ENCODE peak calls at places on chromosomes 5 and 9, in eight cellular contexts. Z is midbrain; K is right cardiac atrium; M is stimulated activated CD4-positive, alpha-beta T cell treated with anti-CD3 and anti-CD28 coated beads, Interleukin-12 subunit alpha, Interleukin-12 subunit beta, amount 100 ng/mL, for 4 hours; S is stimulated activated naive CD8-positive, alpha-beta T cell treated with anti-CD3 and anti-CD28 coated beads, Interleukin-15, Interleukin-2, amounts not matched to agents 100 U/mL and 50 U/mL, for 24 hours; I is fibroblast of villous mesenchyme; W is D341Med; Y is M059J. T is an unnamed sample.

GRCh38 chr9:134330590-134330989 is 4.3 kb downstream of the RXRA start:
- DNase-seq in Z (no peak), K (peak), M (no peak), S (no peak), I (no peak), W (no peak), Y (no peak), T (no peak)

GRCh38 chr5:76690027-76690679 is 25.8 kb upstream of the F2R start:
- DNase-seq in Z (no peak), K (no peak), M (no peak), S (no peak), I (no peak), W (no peak), Y (peak), T (no peak)

GRCh38 chr5:115329475-115329874 is 33.0 kb upstream of the CCDC112 start:
- DNase-seq in Z (no peak), K (no peak), M (no peak), S (no peak), I (no peak), W (no peak), Y (no peak), T (no peak)

GRCh38 chr9:121071356-121071755 is 3.4 kb upstream of the CNTRL start:
- DNase-seq in Z (no peak), K (no peak), M (no peak), S (no peak), I (no peak), W (no peak), Y (no peak), T (no peak)

GRCh38 chr9:133935328-133936040 is 56.6 kb downstream of the VAV2 start:
- DNase-seq in Z (no peak), K (peak), M (no peak), S (no peak), I (peak), W (no peak), Y (peak), T (no peak)

GRCh38 chr9:75909776-75910175 is 19.3 kb downstream of the PCSK5 start:
- DNase-seq in Z (no peak), K (no peak), M (no peak), S (no peak), I (no peak), W (no peak), Y (no peak), T (no peak)

GRCh38 chr5:179765400-179765799 is 28.4 kb upstream of the LTC4S start:
- DNase-seq in Z (no peak), K (peak), M (no peak), S (no peak), I (peak), W (no peak), Y (peak), T (no peak)

GRCh38 chr9:109270441-109270840 is 50.4 kb downstream of the EPB41L4B start:
- DNase-seq in Z (no peak), K (no peak), M (no peak), S (no peak), I (no peak), W (no peak), Y (no peak), T (no peak)

GRCh38 chr5:33588654-33589372 is 148.0 kb downstream of the TARS1 start:
- DNase-seq in Z (no peak), K (no peak), M (peak), S (peak), I (no peak), W (no peak), Y (no peak), T (no peak)

GRCh38 chr5:160460377-160461049 is 38.9 kb downstream of the PTTG1 start:
- DNase-seq in Z (no peak), K (no peak), M (no peak), S (no peak), I (no peak), W (no peak), Y (no peak), T (no peak)

GRCh38 chr5:58507715-58508114 is 16.5 kb downstream of the GAPT start:
- DNase-seq in Z (no peak), K (no peak), M (no peak), S (no peak), I (no peak), W (no peak), Y (no peak), T (no peak)

GRCh38 chr5:125835293-125836172 is 587.7 kb upstream of the GRAMD2B start:
- DNase-seq in Z (peak), K (peak), M (no peak), S (no peak), I (peak), W (peak), Y (no peak), T (no peak)

GRCh38 chr9:5286262-5286661 is 18.3 kb downstream of the RLN2 start:
- DNase-seq in Z (no peak), K (no peak), M (no peak), S (no peak), I (no peak), W (no peak), Y (no peak), T (no peak)

GRCh38 chr5:63400079-63400478 is 562.2 kb downstream of the HTR1A start:
- DNase-seq in Z (no peak), K (no peak), M (no peak), S (no peak), I (no peak), W (no peak), Y (no peak), T (no peak)

GRCh38 chr5:109852371-109853160 is 162.8 kb downstream of the MAN2A1 start:
- DNase-seq in Z (no peak), K (no peak), M (no peak), S (no peak), I (peak), W (no peak), Y (peak), T (no peak)

GRCh38 chr9:97696025-97696822 is 916 bp downstream of the XPA start:
- DNase-seq in Z (peak), K (no peak), M (no peak), S (no peak), I (peak), W (no peak), Y (no peak), T (no peak)

GRCh38 chr9:81112638-81113037 is 576.7 kb downstream of the TLE1 start:
- DNase-seq in Z (no peak), K (no peak), M (no peak), S (no peak), I (no peak), W (no peak), Y (no peak), T (no peak)

GRCh38 chr5:131635755-131636479 is 888 bp upstream of the RAPGEF6 start:
- DNase-seq in Z (no peak), K (no peak), M (no peak), S (no peak), I (peak), W (peak), Y (no peak), T (no peak)

GRCh38 chr5:132747064-132747692 is at the start of gene CCNI2:
- DNase-seq in Z (no peak), K (no peak), M (peak), S (peak), I (peak), W (peak), Y (peak), T (peak)

GRCh38 chr9:137014776-137015539 is 13.1 kb downstream of the ABCA2 start:
- DNase-seq in Z (no peak), K (no peak), M (no peak), S (no peak), I (no peak), W (no peak), Y (no peak), T (no peak)

GRCh38 chr5:40716000-40716399 is 36.3 kb downstream of the PTGER4 start:
- DNase-seq in Z (peak), K (no peak), M (no peak), S (no peak), I (no peak), W (peak), Y (peak), T (no peak)